ENCODE peak calls at places on chromosome 17, in six cellular contexts. One of them, this sample, is unnamed.

GRCh38 chr17:77467513-77467912 is 326.7 kb downstream of the SEC14L1 start:
- DNase-seq in hepatocyte: no peak
- DNase-seq in PC-3: no peak
- DNase-seq in neural progenitor cell: no peak
- DNase-seq in HCT116: no peak
- DNase-seq in MM.1S: peak; percentile 3
- DNase-seq in this sample: no peak

GRCh38 chr17:77140878-77141767 is at the start of gene SEC14L1:
- DNase-seq in neural progenitor cell: peak; percentile 79
- DNase-seq in PC-3: peak; percentile 66
- DNase-seq in HCT116: no peak
- DNase-seq in hepatocyte: peak; percentile 66
- DNase-seq in MM.1S: peak; percentile 66
- DNase-seq in this sample: peak; percentile 82

GRCh38 chr17:45162022-45162687 is 480 bp downstream of the HEXIM2 start:
- DNase-seq in PC-3: no peak
- DNase-seq in MM.1S: no peak
- DNase-seq in HCT116: no peak
- DNase-seq in neural progenitor cell: no peak
- DNase-seq in hepatocyte: no peak
- DNase-seq in this sample: no peak

GRCh38 chr17:64028874-64029464 is 8.5 kb upstream of the ICAM2 start:
- DNase-seq in neural progenitor cell: peak; percentile 72
- DNase-seq in MM.1S: peak; percentile 67
- DNase-seq in hepatocyte: peak; percentile 78
- DNase-seq in HCT116: peak; percentile 66
- DNase-seq in PC-3: peak; percentile 85
- DNase-seq in this sample: peak; percentile 83

GRCh38 chr17:12040478-12040877 is 19.8 kb downstream of the MAP2K4 start:
- DNase-seq in MM.1S: no peak
- DNase-seq in HCT116: no peak
- DNase-seq in PC-3: peak; percentile 68
- DNase-seq in neural progenitor cell: no peak
- DNase-seq in hepatocyte: no peak
- DNase-seq in this sample: no peak

GRCh38 chr17:1193300-1193699 is 13.5 kb upstream of the ABR start:
- DNase-seq in hepatocyte: no peak
- DNase-seq in PC-3: no peak
- DNase-seq in neural progenitor cell: no peak
- DNase-seq in HCT116: no peak
- DNase-seq in MM.1S: no peak
- DNase-seq in this sample: no peak

GRCh38 chr17:5816491-5816890 is 232.2 kb upstream of the NLRP1 start:
- DNase-seq in hepatocyte: no peak
- DNase-seq in HCT116: no peak
- DNase-seq in PC-3: no peak
- DNase-seq in MM.1S: no peak
- DNase-seq in neural progenitor cell: no peak
- DNase-seq in this sample: no peak

GRCh38 chr17:28477928-28478327 is 4.5 kb downstream of the SLC13A2 start:
- DNase-seq in neural progenitor cell: no peak
- DNase-seq in hepatocyte: no peak
- DNase-seq in MM.1S: no peak
- DNase-seq in PC-3: no peak
- DNase-seq in HCT116: no peak
- DNase-seq in this sample: no peak

GRCh38 chr17:64406321-64407200 is 15.9 kb upstream of the PECAM1 start:
- DNase-seq in neural progenitor cell: peak; percentile 33
- DNase-seq in HCT116: no peak
- DNase-seq in PC-3: peak; percentile 54
- DNase-seq in MM.1S: peak; percentile 15
- DNase-seq in hepatocyte: no peak
- DNase-seq in this sample: peak; percentile 88

GRCh38 chr17:61393550-61393903 is 6.1 kb upstream of the TBX2 start:
- DNase-seq in PC-3: peak; percentile 47
- DNase-seq in MM.1S: no peak
- DNase-seq in neural progenitor cell: no peak
- DNase-seq in hepatocyte: no peak
- DNase-seq in HCT116: no peak
- DNase-seq in this sample: no peak

GRCh38 chr17:72273301-72274056 is 152.7 kb downstream of the SOX9 start:
- DNase-seq in MM.1S: no peak
- DNase-seq in hepatocyte: no peak
- DNase-seq in PC-3: peak; percentile 57
- DNase-seq in HCT116: no peak
- DNase-seq in neural progenitor cell: no peak
- DNase-seq in this sample: no peak

GRCh38 chr17:64278614-64279013 is 15.6 kb upstream of the TEX2 start:
- DNase-seq in neural progenitor cell: no peak
- DNase-seq in PC-3: peak; percentile 95
- DNase-seq in hepatocyte: no peak
- DNase-seq in HCT116: peak; percentile 16
- DNase-seq in MM.1S: no peak
- DNase-seq in this sample: peak; percentile 36

GRCh38 chr17:28347261-28347891 is 10.0 kb downstream of the POLDIP2 start:
- DNase-seq in MM.1S: no peak
- DNase-seq in hepatocyte: no peak
- DNase-seq in HCT116: no peak
- DNase-seq in PC-3: peak; percentile 92
- DNase-seq in neural progenitor cell: no peak
- DNase-seq in this sample: no peak

GRCh38 chr17:9307313-9307998 is 268.2 kb downstream of the STX8 start:
- DNase-seq in neural progenitor cell: peak; percentile 24
- DNase-seq in hepatocyte: no peak
- DNase-seq in HCT116: no peak
- DNase-seq in MM.1S: no peak
- DNase-seq in PC-3: no peak
- DNase-seq in this sample: no peak

GRCh38 chr17:19384723-19385391 is 2.1 kb downstream of the MFAP4 start:
- DNase-seq in PC-3: no peak
- DNase-seq in MM.1S: no peak
- DNase-seq in hepatocyte: peak; percentile 88
- DNase-seq in HCT116: no peak
- DNase-seq in neural progenitor cell: no peak
- DNase-seq in this sample: no peak

GRCh38 chr17:81884520-81884919 is 6.9 kb downstream of the ALYREF start:
- DNase-seq in hepatocyte: no peak
- DNase-seq in MM.1S: no peak
- DNase-seq in HCT116: no peak
- DNase-seq in PC-3: no peak
- DNase-seq in neural progenitor cell: no peak
- DNase-seq in this sample: no peak

GRCh38 chr17:22462461-22462860 is 770.1 kb downstream of the KCNJ18 start:
- DNase-seq in hepatocyte: no peak
- DNase-seq in neural progenitor cell: no peak
- DNase-seq in HCT116: no peak
- DNase-seq in MM.1S: no peak
- DNase-seq in PC-3: no peak
- DNase-seq in this sample: no peak

GRCh38 chr17:6940186-6940649 is 55.6 kb upstream of the ALOX12 start:
- DNase-seq in HCT116: no peak
- DNase-seq in MM.1S: peak; percentile 40
- DNase-seq in PC-3: no peak
- DNase-seq in neural progenitor cell: no peak
- DNase-seq in hepatocyte: no peak
- DNase-seq in this sample: no peak

GRCh38 chr17:413016-413350 is 60.4 kb upstream of the RPH3AL start:
- DNase-seq in HCT116: no peak
- DNase-seq in neural progenitor cell: no peak
- DNase-seq in PC-3: no peak
- DNase-seq in MM.1S: no peak
- DNase-seq in hepatocyte: no peak
- DNase-seq in this sample: no peak

GRCh38 chr17:12402963-12403622 is 262.6 kb upstream of the MYOCD start:
- DNase-seq in MM.1S: no peak
- DNase-seq in hepatocyte: no peak
- DNase-seq in HCT116: no peak
- DNase-seq in neural progenitor cell: no peak
- DNase-seq in PC-3: peak; percentile 15
- DNase-seq in this sample: no peak

DNA sequence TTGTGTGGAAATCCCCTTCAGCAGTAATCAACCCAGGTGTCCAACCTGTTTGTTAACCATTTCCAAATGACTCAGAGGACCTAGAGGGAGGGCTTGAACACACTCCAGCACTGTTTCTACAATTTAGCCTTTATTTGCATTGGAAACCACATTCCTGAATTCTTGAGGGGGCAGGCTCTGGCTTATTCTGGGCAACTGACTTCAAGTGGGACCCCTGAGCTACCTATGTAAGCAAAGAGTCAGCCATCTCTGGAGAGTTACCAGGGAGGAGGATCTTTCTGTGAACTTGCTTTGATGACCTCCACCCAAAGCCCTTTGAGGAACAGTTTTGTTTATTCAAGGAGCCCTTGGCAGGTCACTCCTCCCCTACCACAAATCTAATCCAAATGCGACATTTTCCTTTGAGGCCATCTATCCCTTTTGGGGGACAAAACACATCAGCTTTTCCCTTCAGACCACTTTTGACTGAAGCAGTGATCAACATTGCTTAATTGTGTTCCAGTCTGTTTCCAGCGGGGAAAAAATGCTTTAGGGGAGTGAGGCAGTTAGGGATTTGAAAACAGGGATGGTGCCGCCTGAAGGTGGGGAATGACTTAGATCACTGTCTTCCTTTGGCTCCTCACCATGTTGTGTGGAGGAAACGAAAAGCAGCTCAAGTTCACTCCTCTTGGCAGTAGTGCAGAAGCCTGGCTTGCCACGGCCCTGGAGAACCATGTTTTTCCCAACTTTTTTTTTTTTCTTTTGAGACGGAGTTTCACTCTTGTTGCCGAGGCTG is 46.2 kb downstream of the TUBD1 start:
- DNase-seq in HCT116: peak; percentile 94
- DNase-seq in neural progenitor cell: no peak
- DNase-seq in PC-3: peak; percentile 99
- DNase-seq in MM.1S: peak; percentile 84
- DNase-seq in hepatocyte: peak; percentile 76
- DNase-seq in this sample: peak; percentile 53
- TF ChIP-seq CTCF in HCT116: no peak
- TF ChIP-seq CTCF in neural progenitor cell: no peak
- TF ChIP-seq CTCF in PC-3: no peak
- TF ChIP-seq CTCF in MM.1S: no peak
- TF ChIP-seq CTCF in hepatocyte: no peak
- TF ChIP-seq CTCF in this sample: no peak

GRCh38 chr17:57384219-57384618 is 127.9 kb downstream of the MSI2 start:
- DNase-seq in HCT116: no peak
- DNase-seq in hepatocyte: no peak
- DNase-seq in MM.1S: no peak
- DNase-seq in neural progenitor cell: no peak
- DNase-seq in PC-3: no peak
- DNase-seq in this sample: no peak
- H3K9me3 ChIP-seq in HCT116: peaks cover 30% of the 10 kb centered on the region
- H3K9me3 ChIP-seq in hepatocyte: no peaks in the 10 kb centered on the region
- H3K9me3 ChIP-seq in MM.1S: no peaks in the 10 kb centered on the region
- H3K9me3 ChIP-seq in neural progenitor cell: peaks cover 6% of the 10 kb centered on the region
- H3K9me3 ChIP-seq in PC-3: no peaks in the 10 kb centered on the region
- H3K9me3 ChIP-seq in this sample: peaks cover 11% of the 10 kb centered on the region

GRCh38 chr17:58321571-58322525 is 6.7 kb downstream of the TSPOAP1 start:
- DNase-seq in hepatocyte: no peak
- DNase-seq in PC-3: peak; percentile 40
- DNase-seq in MM.1S: no peak
- DNase-seq in HCT116: no peak
- DNase-seq in neural progenitor cell: no peak
- DNase-seq in this sample: no peak
- TF ChIP-seq EZH2phosphoT487 in hepatocyte: no peak
- TF ChIP-seq EZH2phosphoT487 in PC-3: no peak
- TF ChIP-seq EZH2phosphoT487 in MM.1S: no peak
- TF ChIP-seq EZH2phosphoT487 in HCT116: no peak
- TF ChIP-seq EZH2phosphoT487 in neural progenitor cell: no peak
- TF ChIP-seq EZH2phosphoT487 in this sample: no peak

DNA sequence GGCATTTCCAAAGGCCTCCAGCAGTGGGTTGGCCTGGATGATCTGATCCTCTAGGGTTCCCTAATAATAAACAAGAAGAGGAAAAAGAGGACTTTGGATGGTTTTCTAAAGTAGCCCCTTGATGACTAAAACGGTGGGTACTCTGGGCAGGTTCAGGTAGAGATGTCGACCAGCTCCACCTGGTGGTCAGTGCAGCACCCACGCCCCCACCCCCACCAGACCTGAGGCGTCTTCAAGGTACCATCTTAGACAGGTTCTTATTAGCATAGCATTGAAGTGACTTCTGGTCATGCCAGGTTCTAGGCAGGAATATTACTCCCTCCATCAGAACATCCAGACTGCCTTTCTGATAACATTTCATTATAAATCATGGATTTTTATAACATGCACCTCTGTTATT is 15.0 kb downstream of the MYH13 start:
- DNase-seq in hepatocyte: peak; percentile 23
- DNase-seq in HCT116: no peak
- DNase-seq in PC-3: peak; percentile 4
- DNase-seq in MM.1S: peak; percentile 10
- DNase-seq in neural progenitor cell: peak; percentile 52
- DNase-seq in this sample: peak; percentile 20
- TF ChIP-seq CTCF in hepatocyte: peak; percentile 37
- TF ChIP-seq CTCF in HCT116: peak; percentile 85
- TF ChIP-seq CTCF in PC-3: peak; percentile 56
- TF ChIP-seq CTCF in MM.1S: peak; percentile 45
- TF ChIP-seq CTCF in neural progenitor cell: peak; percentile 64
- TF ChIP-seq CTCF in this sample: peak; percentile 80

GRCh38 chr17:79053251-79053925 is 21.2 kb upstream of the ENGASE start:
- DNase-seq in hepatocyte: no peak
- DNase-seq in PC-3: peak; percentile 22
- DNase-seq in HCT116: no peak
- DNase-seq in MM.1S: no peak
- DNase-seq in neural progenitor cell: no peak
- DNase-seq in this sample: no peak

GRCh38 chr17:79050591-79050990 is 24.0 kb upstream of the ENGASE start:
- DNase-seq in MM.1S: no peak
- DNase-seq in PC-3: no peak
- DNase-seq in HCT116: no peak
- DNase-seq in hepatocyte: no peak
- DNase-seq in neural progenitor cell: no peak
- DNase-seq in this sample: no peak

GRCh38 chr17:79049821-79050220 is 24.8 kb upstream of the ENGASE start:
- DNase-seq in hepatocyte: no peak
- DNase-seq in HCT116: no peak
- DNase-seq in neural progenitor cell: no peak
- DNase-seq in MM.1S: no peak
- DNase-seq in PC-3: no peak
- DNase-seq in this sample: no peak

GRCh38 chr17:79052131-79052530 is 22.5 kb upstream of the ENGASE start:
- DNase-seq in hepatocyte: no peak
- DNase-seq in PC-3: no peak
- DNase-seq in HCT116: no peak
- DNase-seq in MM.1S: no peak
- DNase-seq in neural progenitor cell: no peak
- DNase-seq in this sample: no peak

DNA sequence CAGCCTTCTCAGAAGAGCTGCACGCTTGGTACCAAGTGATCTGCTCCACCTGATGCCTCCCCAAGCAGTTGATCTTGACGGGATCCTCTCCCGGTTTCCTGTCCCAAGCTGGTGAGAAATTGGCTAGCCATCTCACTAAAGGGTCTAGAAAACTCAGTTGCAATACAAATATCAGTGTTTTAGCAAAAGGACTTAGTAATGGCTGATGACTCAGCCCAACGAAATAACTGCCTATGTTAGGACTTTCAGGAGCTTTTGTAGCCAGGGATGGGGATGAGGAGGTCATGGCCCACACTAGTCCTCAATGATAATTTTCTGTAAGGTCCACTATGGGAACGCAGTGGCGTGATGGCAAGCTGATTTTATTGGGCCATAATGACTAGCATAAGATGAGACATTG is 23.3 kb upstream of the ENGASE start:
- DNase-seq in MM.1S: no peak
- DNase-seq in hepatocyte: no peak
- DNase-seq in PC-3: no peak
- DNase-seq in neural progenitor cell: no peak
- DNase-seq in HCT116: no peak
- DNase-seq in this sample: no peak
- H3K9me3 ChIP-seq in MM.1S: no peaks in the 10 kb centered on the region
- H3K9me3 ChIP-seq in hepatocyte: no peaks in the 10 kb centered on the region
- H3K9me3 ChIP-seq in PC-3: no peaks in the 10 kb centered on the region
- H3K9me3 ChIP-seq in neural progenitor cell: peaks cover 6% of the 10 kb centered on the region
- H3K9me3 ChIP-seq in HCT116: peaks cover 3% of the 10 kb centered on the region
- H3K9me3 ChIP-seq in this sample: no peaks in the 10 kb centered on the region